ENCODE peak calls at places on chromosomes 6 and 20, in five cellular contexts. T is retina, E is EH, S is MCF 10A, Z is activated gamma-delta T cell treated with Interleukin-2 at 50 U/mL for 16 hours. M is an unnamed sample.

GRCh38 chr20:24998121-24998520 is 5.6 kb upstream of the APMAP start:
- DNase-seq in T (no peak), E (no peak), S (no peak), Z (no peak), M (no peak)

GRCh38 chr6:34182751-34183531 is 37.1 kb upstream of the GRM4 start:
- DNase-seq in T (no peak), E (no peak), S (no peak), Z (peak), M (no peak)

GRCh38 chr20:24764825-24765224 is 184.2 kb upstream of the CST7 start:
- DNase-seq in T (no peak), E (no peak), S (no peak), Z (no peak), M (no peak)

GRCh38 chr6:71220466-71220865 is 68.1 kb upstream of the OGFRL1 start:
- DNase-seq in T (no peak), E (no peak), S (no peak), Z (no peak), M (no peak)

GRCh38 chr6:163381118-163381751 is 33.3 kb upstream of the QKI start:
- DNase-seq in T (no peak), E (no peak), S (no peak), Z (no peak), M (no peak)

GRCh38 chr6:24673625-24674024 is 6.7 kb downstream of the ACOT13 start:
- DNase-seq in T (no peak), E (no peak), S (no peak), Z (no peak), M (no peak)

GRCh38 chr20:12337601-12338000 is 419.9 kb downstream of the BTBD3 start:
- DNase-seq in T (no peak), E (no peak), S (no peak), Z (no peak), M (no peak)

GRCh38 chr6:88983532-88983931 is 20.1 kb upstream of the RNGTT start:
- DNase-seq in T (peak), E (peak), S (peak), Z (no peak), M (no peak)

GRCh38 chr20:57501461-57502330 is 23.2 kb downstream of the CTCFL start:
- DNase-seq in T (peak), E (peak), S (no peak), Z (no peak), M (no peak)

GRCh38 chr20:58710481-58711265 is 18.1 kb downstream of the NPEPL1 start:
- DNase-seq in T (peak), E (no peak), S (no peak), Z (no peak), M (no peak)

GRCh38 chr6:155380666-155381332 is 66.5 kb upstream of the TFB1M start:
- DNase-seq in T (no peak), E (no peak), S (no peak), Z (no peak), M (no peak)

GRCh38 chr6:156832166-156832743 is 55.1 kb downstream of the ARID1B start:
- DNase-seq in T (no peak), E (peak), S (peak), Z (no peak), M (peak)

GRCh38 chr20:50460608-50461268 is 49.4 kb upstream of the PTPN1 start:
- DNase-seq in T (peak), E (peak), S (peak), Z (peak), M (peak)

GRCh38 chr6:149242883-149243282 is 74.6 kb upstream of the TAB2 start:
- DNase-seq in T (no peak), E (peak), S (peak), Z (no peak), M (no peak)

GRCh38 chr20:1484438-1485120 is 6.6 kb downstream of the SIRPB2 start:
- DNase-seq in T (no peak), E (peak), S (no peak), Z (no peak), M (no peak)

GRCh38 chr20:973785-974194 is 28.3 kb downstream of the RSPO4 start:
- DNase-seq in T (no peak), E (peak), S (peak), Z (no peak), M (no peak)

GRCh38 chr6:154921482-154921881 is 73.6 kb upstream of the TIAM2 start:
- DNase-seq in T (no peak), E (no peak), S (no peak), Z (no peak), M (no peak)

GRCh38 chr6:145813285-145814034 is 1.1 kb downstream of the FBXO30 start:
- DNase-seq in T (peak), E (peak), S (peak), Z (no peak), M (peak)

M was measured in NCI-H1105 treated with DMSO at 0.1 percent for 48 hours.